ENCODE peak calls at places on chromosomes 3 and 15, in six cellular contexts. R is A549, X is tibial nerve, B is GM12878, W is lower lobe of right lung, Q is ovary. J is an unnamed sample.

GRCh38 chr3:8837172-8837571 is 67.8 kb upstream of the OXTR start:
- DNase-seq in R (no peak), Q (no peak), X (no peak), W (no peak), B (no peak), J (no peak)

GRCh38 chr3:116423365-116423764 is 21.9 kb downstream of the LSAMP start:
- DNase-seq in Q (no peak), X (no peak), R (no peak), B (no peak), W (no peak), J (no peak)

GRCh38 chr15:67125589-67126502 is 60.4 kb downstream of the SMAD3 start:
- DNase-seq in R (peak; percentile 93), W (no peak), Q (peak; percentile 87), X (peak; percentile 79), B (no peak), J (peak; percentile 92)

GRCh38 chr15:39448409-39448808 is 132.5 kb upstream of the THBS1 start:
- DNase-seq in B (no peak), W (no peak), Q (no peak), X (no peak), R (no peak), J (no peak)

GRCh38 chr15:76201536-76202255 is 109.6 kb downstream of the ETFA start:
- DNase-seq in X (no peak), Q (no peak), R (no peak), B (no peak), W (no peak), J (peak; percentile 12)

GRCh38 chr15:75089781-75090734 is 66.7 kb downstream of the PPCDC start:
- DNase-seq in B (no peak), Q (no peak), X (no peak), W (peak; percentile 55), R (no peak), J (no peak)

GRCh38 chr15:90393040-90393439 is 5.0 kb downstream of the IQGAP1 start:
- DNase-seq in Q (no peak), B (no peak), R (no peak), X (no peak), W (no peak), J (no peak)

GRCh38 chr3:159548675-159549335 is 439.8 kb upstream of the IL12A start:
- DNase-seq in X (no peak), R (no peak), W (no peak), Q (no peak), B (no peak), J (no peak)

GRCh38 chr3:98617841-98618240 is 24.4 kb upstream of the CPOX start:
- DNase-seq in R (no peak), Q (no peak), B (no peak), X (no peak), W (no peak), J (no peak)

GRCh38 chr15:99550077-99550476 is 15.7 kb upstream of the MEF2A start:
- DNase-seq in W (no peak), R (no peak), X (no peak), Q (no peak), B (no peak), J (no peak)

GRCh38 chr3:187913617-187914033 is 168.4 kb upstream of the BCL6 start:
- DNase-seq in Q (no peak), W (no peak), B (no peak), X (no peak), R (peak; percentile 8), J (peak; percentile 25)

GRCh38 chr3:196235452-196236122 is 19.3 kb downstream of the SLC51A start:
- DNase-seq in W (no peak), Q (no peak), B (no peak), X (no peak), R (no peak), J (no peak)

GRCh38 chr3:137647179-137647578 is 116.9 kb upstream of the SOX14 start:
- DNase-seq in R (no peak), W (no peak), Q (no peak), X (no peak), B (no peak), J (no peak)
- TF ChIP-seq CTCF in R (no peak), W (no peak), Q (no peak), X (no peak), B (no peak), J (no peak)

DNA sequence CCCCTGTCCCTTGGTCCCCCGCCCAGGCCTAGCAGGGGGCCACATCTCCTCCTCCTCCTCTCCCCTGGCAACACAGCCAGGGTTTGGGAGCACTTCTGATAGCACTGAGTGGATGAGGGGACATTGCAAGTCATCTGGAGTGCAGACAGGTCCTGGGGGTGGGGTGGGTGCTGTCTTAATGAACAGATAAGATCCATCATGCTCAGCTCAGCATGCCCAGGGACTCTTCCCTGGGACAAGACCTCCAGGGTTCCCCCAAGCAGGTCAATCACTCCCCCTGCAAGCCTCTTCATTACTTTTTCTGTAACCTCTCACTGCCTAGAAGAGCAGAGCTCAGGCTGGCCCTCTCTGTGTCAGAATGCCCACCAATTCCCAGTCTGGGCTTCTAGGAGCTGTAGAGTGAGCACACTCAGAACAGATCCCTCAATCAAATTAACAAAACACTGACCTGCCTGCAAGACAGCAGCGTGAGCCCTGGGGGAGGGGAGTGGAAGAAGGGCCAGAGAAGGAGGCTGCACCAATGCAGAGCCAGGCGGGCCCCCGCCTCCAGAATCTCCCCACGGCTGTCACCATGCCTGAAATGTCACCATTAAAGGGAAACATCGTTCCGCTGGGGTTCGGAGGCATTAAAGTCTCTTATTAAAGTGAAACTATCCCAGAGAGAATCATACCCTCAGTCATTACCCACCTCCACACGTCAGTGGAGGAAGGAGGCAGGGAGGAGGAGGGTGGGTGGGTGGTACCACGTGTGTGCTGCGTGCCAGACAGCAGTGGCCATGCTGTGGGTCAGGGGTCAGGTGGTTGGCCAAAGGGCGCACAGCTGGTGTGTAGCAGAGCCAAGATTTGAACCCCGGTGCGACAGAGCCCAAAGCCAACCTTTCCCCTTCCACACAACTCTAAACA is 114.7 kb upstream of the LINGO1 start:
- DNase-seq in Q (no peak), R (no peak), B (no peak), X (no peak), W (no peak), J (no peak)
- H3K4me3 ChIP-seq in Q (no peak overlapping the region), R (no peak overlapping the region), B (no peak overlapping the region), X (no peak overlapping the region), W (no peak overlapping the region), J (no peak overlapping the region)

DNA sequence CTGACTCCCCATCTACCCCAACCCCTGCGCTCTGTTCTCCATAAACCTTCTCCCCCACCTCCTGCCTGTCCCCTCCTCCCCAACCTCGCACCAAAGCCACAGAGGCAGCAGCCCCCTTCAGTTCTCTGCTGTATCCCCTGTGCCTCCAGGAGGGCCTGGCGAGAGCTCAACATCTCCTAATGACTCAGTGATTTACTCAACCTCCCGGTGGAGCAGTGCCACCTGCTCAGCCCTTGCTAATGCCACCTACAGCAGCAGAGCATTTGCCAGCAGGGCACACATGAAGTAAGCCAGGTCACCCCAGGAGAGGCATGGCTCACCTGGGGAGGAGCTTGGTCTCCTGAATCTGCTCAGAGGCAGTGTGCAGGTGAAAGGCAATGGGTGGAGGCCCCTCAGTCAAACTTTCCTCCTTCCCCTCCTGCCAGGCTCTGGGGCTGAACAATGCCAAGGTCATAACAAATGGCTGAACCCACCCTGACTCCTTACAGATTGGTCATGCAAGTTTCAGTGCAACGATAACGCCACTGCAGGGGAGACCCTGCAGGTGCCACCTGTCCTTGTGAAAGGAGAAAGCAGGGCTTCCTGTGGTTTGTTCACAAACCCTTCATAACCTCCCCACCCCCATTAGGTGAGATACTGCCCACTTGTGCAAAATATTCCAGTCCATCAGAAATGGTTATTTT is 19.8 kb downstream of the TRPM1 start:
- DNase-seq in R (no peak), Q (no peak), W (no peak), B (no peak), X (no peak), J (no peak)
- H3K27ac ChIP-seq in R (no peak overlapping the region), Q (no peak overlapping the region), W (no peak overlapping the region), B (no peak overlapping the region), X (no peak overlapping the region), J (no peak overlapping the region)

GRCh38 chr15:71296032-71296686 is 180.9 kb downstream of the THSD4 start:
- DNase-seq in B (no peak), R (peak; percentile 59), X (no peak), W (no peak), Q (no peak), J (no peak)
- TF ChIP-seq CTCF in B (no peak), R (no peak), X (no peak), W (no peak), Q (no peak), J (no peak)

DNA sequence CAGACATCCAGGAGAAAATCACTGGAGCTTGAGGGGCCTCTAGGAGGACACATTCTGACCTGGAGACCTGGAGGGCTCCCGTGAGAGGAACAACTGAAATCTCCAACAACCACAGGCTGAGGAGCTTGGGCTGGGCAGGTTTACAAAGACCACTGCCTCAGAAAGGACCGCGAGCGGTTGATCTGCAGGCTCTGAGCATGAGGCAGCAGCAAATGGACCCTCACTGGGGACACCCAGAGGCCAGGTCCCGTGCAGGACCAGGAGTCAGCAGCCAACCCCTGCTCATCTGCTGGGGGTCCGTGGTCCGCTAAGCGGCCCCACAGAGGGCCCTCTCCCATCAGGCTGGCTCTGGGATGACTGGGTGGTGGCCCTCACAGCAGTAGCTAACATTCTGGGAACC is 10.5 kb upstream of the EPHB3 start:
- DNase-seq in Q (no peak), B (no peak), W (no peak), R (no peak), X (no peak), J (no peak)
- H3K4me3 ChIP-seq in Q (no peak overlapping the region), B (no peak overlapping the region), W (no peak overlapping the region), R (no peak overlapping the region), X (no peak overlapping the region), J (no peak overlapping the region)

GRCh38 chr3:149969110-149969944 is 1.4 kb downstream of the PFN2 start:
- DNase-seq in R (peak; percentile 42), X (peak; percentile 22), W (no peak), B (no peak), Q (peak; percentile 56), J (peak; percentile 39)
- H3K27ac ChIP-seq in R (peak overlapping the region; percentile 98), X (peak overlapping the region; percentile 11), W (peak overlapping the region; percentile 34), B (no peak overlapping the region), Q (peak overlapping the region; percentile 94), J (peak overlapping the region; percentile 94)

J was measured in uterus.